ENCODE peak calls at places on chromosome 10, in seven cellular contexts. C, Y, U, X, R, H and G are unnamed samples.

GRCh38 chr10:103445366-103445765 is 6.8 kb downstream of the CALHM2 start:
- DNase-seq in C (no peak), Y (no peak), U (no peak), X (no peak), R (no peak), H (no peak), G (no peak)

GRCh38 chr10:108208732-108209131 is 1044.2 kb upstream of the SORCS1 start:
- DNase-seq in C (no peak), Y (no peak), U (no peak), X (no peak), R (no peak), H (no peak), G (no peak)

GRCh38 chr10:81414038-81414437 is 461.0 kb upstream of the NRG3 start:
- DNase-seq in C (no peak), Y (no peak), U (no peak), X (no peak), R (no peak), H (no peak), G (no peak)

GRCh38 chr10:20281579-20281978 is 465.3 kb downstream of the PLXDC2 start:
- DNase-seq in C (no peak), Y (no peak), U (no peak), X (no peak), R (no peak), H (no peak), G (no peak)

GRCh38 chr10:116886772-116887171 is 37.5 kb downstream of the ENO4 start:
- DNase-seq in C (no peak), Y (no peak), U (no peak), X (no peak), R (no peak), H (no peak), G (no peak)

GRCh38 chr10:5497948-5498730 is 1.2 kb downstream of the CALML5 start:
- DNase-seq in C (no peak), Y (no peak), U (no peak), X (no peak), R (no peak), H (no peak), G (no peak)

GRCh38 chr10:61136151-61136550 is 192.2 kb upstream of the RHOBTB1 start:
- DNase-seq in C (peak; percentile 36), Y (no peak), U (no peak), X (no peak), R (no peak), H (peak; percentile 10), G (peak; percentile 2)

GRCh38 chr10:11699546-11700097 is 42.6 kb upstream of the ECHDC3 start:
- DNase-seq in C (no peak), Y (no peak), U (peak; percentile 49), X (no peak), R (no peak), H (no peak), G (no peak)

DNA sequence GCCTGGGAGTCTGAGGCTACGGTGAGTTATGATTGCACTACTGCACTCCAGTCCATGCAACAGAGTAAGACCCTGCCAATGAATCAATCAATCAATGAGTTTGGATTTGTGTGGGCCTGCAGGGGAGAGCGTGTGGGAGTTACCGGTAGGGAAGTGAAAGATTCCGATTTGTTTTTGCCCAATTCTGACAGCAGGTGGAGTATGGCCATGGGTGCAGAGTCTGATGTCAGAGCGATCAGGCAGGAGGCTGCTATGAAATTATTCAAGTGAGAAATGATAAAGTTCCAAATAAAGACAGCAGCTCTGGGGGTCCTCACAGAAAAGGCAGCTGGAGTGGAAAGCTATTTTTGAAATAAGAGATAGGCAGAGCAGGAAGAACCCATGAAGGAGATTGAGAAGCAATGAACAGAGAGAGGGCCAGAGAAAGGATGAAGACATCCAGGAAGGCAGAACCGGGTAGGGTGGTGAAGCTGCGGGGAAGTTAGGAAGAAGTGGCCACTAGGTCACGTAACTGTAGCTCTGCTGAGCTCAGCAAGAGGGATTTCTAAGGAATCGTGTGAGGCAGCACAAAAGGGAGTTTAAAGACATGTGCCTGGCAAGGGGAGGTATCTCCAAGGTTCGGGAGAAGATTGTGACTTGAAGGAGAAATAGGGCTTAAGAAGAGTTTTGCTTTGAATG is 93.7 kb upstream of the NMT2 start:
- DNase-seq in C (peak; percentile 66), Y (peak; percentile 23), U (peak; percentile 52), X (no peak), R (no peak), H (no peak), G (peak; percentile 20)
- TF ChIP-seq CTCF in C (peak; percentile 75), Y (peak; percentile 34), U (peak; percentile 38), X (peak; percentile 28), R (peak; percentile 71), H (peak; percentile 41), G (no peak)

GRCh38 chr10:44651834-44652233 is 259.3 kb upstream of the TMEM72 start:
- DNase-seq in C (no peak), Y (no peak), U (no peak), X (no peak), R (no peak), H (no peak), G (no peak)
- TF ChIP-seq CTCF in C (no peak), Y (no peak), U (no peak), X (no peak), R (no peak), H (no peak), G (no peak)

GRCh38 chr10:90959826-90960225 is 38.9 kb upstream of the ANKRD1 start:
- DNase-seq in C (peak; percentile 34), Y (no peak), U (no peak), X (no peak), R (no peak), H (no peak), G (no peak)

GRCh38 chr10:90958781-90959180 is 37.9 kb upstream of the ANKRD1 start:
- DNase-seq in C (no peak), Y (no peak), U (no peak), X (no peak), R (no peak), H (no peak), G (no peak)

GRCh38 chr10:90963331-90963730 is 42.4 kb upstream of the ANKRD1 start:
- DNase-seq in C (no peak), Y (no peak), U (no peak), X (no peak), R (no peak), H (no peak), G (no peak)

GRCh38 chr10:90964781-90965462 is 44.0 kb upstream of the ANKRD1 start:
- DNase-seq in C (no peak), Y (no peak), U (no peak), X (no peak), R (no peak), H (no peak), G (no peak)

GRCh38 chr10:90960355-90960814 is 39.5 kb upstream of the ANKRD1 start:
- DNase-seq in C (peak; percentile 90), Y (peak; percentile 89), U (peak; percentile 45), X (no peak), R (peak; percentile 43), H (peak; percentile 61), G (peak; percentile 48)
- TF ChIP-seq CTCF in C (peak; percentile 14), Y (no peak), U (no peak), X (no peak), R (no peak), H (no peak), G (no peak)

DNA sequence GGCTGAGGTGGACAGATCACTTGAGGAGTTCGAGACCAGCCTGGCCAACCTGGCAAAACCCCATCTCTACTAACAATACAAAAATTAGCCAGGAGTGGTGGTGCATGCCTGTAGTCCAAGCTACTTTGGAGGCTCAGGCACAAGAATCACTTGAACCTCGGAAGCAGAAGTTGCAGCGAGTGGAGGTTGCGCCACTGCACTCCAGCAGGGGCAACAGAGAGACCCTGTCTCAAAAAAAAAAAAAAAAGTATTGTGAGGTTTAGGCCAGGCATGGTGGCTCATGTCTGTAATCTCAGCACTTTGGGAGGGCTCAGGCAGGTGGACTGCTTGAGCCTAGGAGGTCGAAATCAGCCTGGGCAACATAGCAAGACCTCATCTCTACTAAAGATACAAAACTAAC is 16.0 kb downstream of the TET1 start:
- DNase-seq in C (no peak), Y (no peak), U (no peak), X (no peak), R (no peak), H (no peak), G (no peak)
- TF ChIP-seq CTCF in C (no peak), Y (no peak), U (no peak), X (no peak), R (no peak), H (no peak), G (no peak)

DNA sequence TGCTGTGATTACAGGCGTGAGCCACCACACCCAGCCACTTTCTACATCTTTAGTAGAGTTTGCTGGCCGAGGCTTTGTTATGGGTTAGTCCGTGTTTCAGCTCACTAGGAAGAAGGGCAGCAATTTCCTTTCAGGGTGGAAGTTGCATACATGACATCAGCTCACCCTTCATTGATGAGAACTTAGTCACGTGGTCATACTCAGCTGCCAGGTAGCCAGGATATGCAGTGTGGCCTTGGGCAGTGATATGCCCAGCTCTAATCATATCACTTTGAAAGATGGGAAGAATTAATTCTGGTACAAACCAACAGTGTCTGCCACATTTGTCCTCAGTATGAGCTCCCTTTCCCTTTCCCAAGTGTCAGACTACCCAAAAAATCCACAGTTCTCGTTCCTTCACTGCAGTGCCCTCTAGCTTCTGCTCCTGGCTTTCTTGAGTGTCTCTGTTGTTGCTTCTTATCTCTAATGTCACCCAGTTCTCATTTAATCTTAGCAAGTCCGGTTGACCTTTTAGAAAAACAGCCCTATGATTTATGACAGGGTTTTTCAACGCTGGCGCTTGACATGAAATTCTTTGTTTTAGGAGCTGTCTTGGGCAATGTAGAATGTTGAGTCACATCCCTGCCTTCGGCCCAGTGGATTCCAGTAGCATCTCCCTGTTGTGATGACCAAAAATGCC is 108.7 kb upstream of the ITGB1 start:
- DNase-seq in C (peak; percentile 54), Y (no peak), U (no peak), X (no peak), R (no peak), H (no peak), G (no peak)
- TF ChIP-seq CTCF in C (peak; percentile 47), Y (no peak), U (no peak), X (no peak), R (peak; percentile 31), H (peak; percentile 34), G (no peak)